ENCODE peak calls at places on chromosome 21, in ten cellular contexts. L is endothelial cell, U is astrocyte of the cerebellum, O is ascending aorta, I is cardiac muscle cell, R is A673, T is colonic mucosa, E is fibroblast of the aortic adventitia, M is astrocyte of the spinal cord, J is H9. H is an unnamed sample.
A peak's percentile ranks its signal among the peaks of the same experiment; 100 is the strongest.

GRCh38 chr21:44065428-44065827 is 41.8 kb upstream of the PWP2 start:
- DNase-seq in L (no peak), U (no peak), O (peak; percentile 32), I (no peak), R (peak; percentile 41), T (no peak), E (no peak), M (no peak), J (no peak), H (no peak)

GRCh38 chr21:33731447-33731846 is 89.1 kb downstream of the ITSN1 start:
- DNase-seq in L (no peak), U (no peak), O (no peak), I (no peak), R (no peak), T (no peak), E (peak; percentile 35), M (no peak), J (no peak), H (no peak)

GRCh38 chr21:43717967-43718871 is 710 bp upstream of the PDXK start:
- DNase-seq in L (no peak), U (no peak), O (no peak), I (no peak), R (no peak), T (no peak), E (no peak), M (no peak), J (peak; percentile 41), H (no peak)

GRCh38 chr21:34580181-34580700 is 34.7 kb downstream of the RCAN1 start:
- DNase-seq in L (no peak), U (no peak), O (peak; percentile 17), I (peak; percentile 50), R (no peak), T (peak; percentile 74), E (peak; percentile 3), M (no peak), J (no peak), H (no peak)

GRCh38 chr21:45537746-45538291 is 4.4 kb downstream of the SLC19A1 start:
- DNase-seq in L (no peak), U (no peak), O (no peak), I (no peak), R (no peak), T (no peak), E (no peak), M (no peak), J (no peak), H (no peak)

GRCh38 chr21:45142469-45142868 is 68.1 kb downstream of the ADARB1 start:
- DNase-seq in L (no peak), U (peak; percentile 60), O (no peak), I (no peak), R (peak; percentile 11), T (no peak), E (peak; percentile 64), M (peak; percentile 85), J (no peak), H (no peak)

GRCh38 chr21:34229361-34229760 is 134.4 kb upstream of the KCNE2 start:
- DNase-seq in L (no peak), U (no peak), O (no peak), I (no peak), R (no peak), T (no peak), E (no peak), M (no peak), J (no peak), H (no peak)

GRCh38 chr21:34510148-34511142 is 1.6 kb downstream of the KCNE1 start:
- DNase-seq in L (peak; percentile 88), U (no peak), O (peak; percentile 39), I (peak; percentile 86), R (peak; percentile 64), T (peak; percentile 84), E (peak; percentile 69), M (peak; percentile 75), J (peak; percentile 88), H (no peak)

GRCh38 chr21:16708431-16708830 is 804.4 kb upstream of the CXADR start:
- DNase-seq in L (no peak), U (peak; percentile 8), O (no peak), I (no peak), R (no peak), T (no peak), E (peak; percentile 59), M (peak; percentile 33), J (no peak), H (no peak)

GRCh38 chr21:25750085-25750484 is 15.3 kb downstream of the GABPA start:
- DNase-seq in L (no peak), U (no peak), O (no peak), I (no peak), R (no peak), T (no peak), E (no peak), M (no peak), J (no peak), H (no peak)

GRCh38 chr21:32415999-32416398 is 3.5 kb downstream of the EVA1C start:
- DNase-seq in L (no peak), U (no peak), O (no peak), I (no peak), R (no peak), T (no peak), E (no peak), M (no peak), J (no peak), H (no peak)

GRCh38 chr21:32413697-32414578 is 1.4 kb downstream of the EVA1C start:
- DNase-seq in L (no peak), U (no peak), O (no peak), I (no peak), R (peak; percentile 39), T (peak; percentile 29), E (peak; percentile 88), M (peak; percentile 69), J (no peak), H (no peak)

GRCh38 chr21:32412998-32413504 is 545 bp downstream of the EVA1C start:
- DNase-seq in L (no peak), U (no peak), O (no peak), I (no peak), R (peak; percentile 36), T (peak; percentile 77), E (peak; percentile 38), M (peak; percentile 23), J (no peak), H (no peak)

GRCh38 chr21:32415451-32415850 is 2.9 kb downstream of the EVA1C start:
- DNase-seq in L (no peak), U (no peak), O (no peak), I (no peak), R (no peak), T (no peak), E (no peak), M (no peak), J (no peak), H (no peak)

GRCh38 chr21:32414579-32415358 is 2.3 kb downstream of the EVA1C start:
- DNase-seq in L (no peak), U (no peak), O (no peak), I (no peak), R (peak; percentile 59), T (no peak), E (peak; percentile 77), M (peak; percentile 67), J (no peak), H (no peak)
- TF ChIP-seq CTCF in L (no peak), U (peak; percentile 59), O (peak; percentile 42), I (peak; percentile 45), R (peak; percentile 56), T (no peak), E (peak; percentile 58), M (peak; percentile 53), J (peak; percentile 41), H (no peak)

DNA sequence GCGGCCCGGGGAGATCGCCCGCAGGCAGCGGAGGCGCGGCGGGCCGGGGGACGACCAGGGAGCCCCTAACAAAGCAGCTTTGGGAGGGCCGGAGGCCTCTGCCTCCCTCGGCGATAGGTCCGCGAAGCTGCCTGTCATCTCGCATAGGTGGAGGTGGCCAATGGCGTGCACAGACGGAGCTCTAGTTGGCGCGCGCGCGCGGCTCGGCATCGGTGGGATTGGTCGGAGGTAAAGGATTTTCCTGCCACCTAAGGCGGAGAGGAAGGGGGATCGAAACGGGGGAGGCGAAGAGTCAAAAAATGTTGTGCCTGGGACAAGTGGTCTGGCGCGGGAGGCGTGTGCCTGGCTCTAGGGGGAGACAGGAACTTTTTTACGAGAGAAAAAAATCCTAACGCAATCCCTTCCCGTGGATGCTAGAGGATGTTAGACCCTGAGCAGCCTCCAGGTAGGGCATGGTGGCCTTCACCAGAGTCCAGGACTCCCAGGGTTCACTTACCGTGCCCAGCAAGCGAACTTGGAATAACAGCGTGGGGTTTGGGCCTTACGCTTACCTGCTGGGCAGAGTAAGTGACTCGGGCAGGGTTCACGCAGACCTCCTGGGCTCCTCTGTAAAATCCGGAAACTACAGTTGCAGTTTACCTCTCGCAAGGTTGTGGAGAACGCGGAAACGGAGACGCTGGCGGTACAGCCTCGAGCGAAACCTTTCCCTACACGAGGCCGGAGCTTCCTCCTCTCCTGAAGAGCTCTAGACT is 99.9 kb upstream of the SOD1 start:
- DNase-seq in L (peak; percentile 98), U (peak; percentile 93), O (peak; percentile 27), I (peak; percentile 98), R (peak; percentile 91), T (peak; percentile 95), E (peak; percentile 87), M (peak; percentile 97), J (peak; percentile 98), H (peak; percentile 93)
- TF ChIP-seq CTCF in L (no peak), U (no peak), O (no peak), I (no peak), R (no peak), T (no peak), E (no peak), M (no peak), J (no peak), H (no peak)

GRCh38 chr21:42574234-42575027 is 60.8 kb downstream of the SLC37A1 start:
- DNase-seq in L (no peak), U (no peak), O (no peak), I (peak; percentile 32), R (no peak), T (no peak), E (no peak), M (no peak), J (no peak), H (no peak)
- TF ChIP-seq CTCF in L (no peak), U (no peak), O (no peak), I (peak; percentile 60), R (no peak), T (no peak), E (peak; percentile 31), M (peak; percentile 36), J (no peak), H (no peak)

GRCh38 chr21:39173999-39174398 is 9.3 kb downstream of the PSMG1 start:
- DNase-seq in L (no peak), U (no peak), O (no peak), I (no peak), R (no peak), T (no peak), E (no peak), M (no peak), J (no peak), H (no peak)

GRCh38 chr21:39176312-39176711 is 6.9 kb downstream of the PSMG1 start:
- DNase-seq in L (no peak), U (no peak), O (no peak), I (no peak), R (no peak), T (no peak), E (no peak), M (no peak), J (no peak), H (no peak)

GRCh38 chr21:39169906-39170305 is 13.3 kb downstream of the PSMG1 start:
- DNase-seq in L (no peak), U (no peak), O (no peak), I (no peak), R (no peak), T (no peak), E (no peak), M (no peak), J (no peak), H (no peak)

GRCh38 chr21:39175665-39176064 is 7.6 kb downstream of the PSMG1 start:
- DNase-seq in L (no peak), U (no peak), O (no peak), I (no peak), R (no peak), T (no peak), E (no peak), M (no peak), J (no peak), H (no peak)

GRCh38 chr21:39175154-39175553 is 8.1 kb downstream of the PSMG1 start:
- DNase-seq in L (no peak), U (no peak), O (no peak), I (peak; percentile 25), R (peak; percentile 40), T (no peak), E (peak; percentile 43), M (peak; percentile 45), J (no peak), H (no peak)
- TF ChIP-seq CTCF in L (peak; percentile 82), U (peak; percentile 9), O (peak; percentile 66), I (peak; percentile 42), R (peak; percentile 53), T (peak; percentile 17), E (peak; percentile 47), M (peak; percentile 43), J (peak; percentile 65), H (no peak)